ENCODE peak calls at places on chromosomes 3 and 15, in eight cellular contexts. G, W, P, A, U, M, L and S are unnamed samples.

GRCh38 chr3:13507791-13508339 is 27.8 kb downstream of the HDAC11 start:
- DNase-seq in G (no peak), W (no peak), P (no peak), A (no peak), U (peak), M (peak), L (no peak), S (peak)

GRCh38 chr15:68618339-68619302 is 39.8 kb downstream of the CORO2B start:
- DNase-seq in G (no peak), W (no peak), P (no peak), A (no peak), U (no peak), M (no peak), L (no peak), S (peak)

GRCh38 chr3:132543016-132543739 is 53.9 kb upstream of the ACKR4 start:
- DNase-seq in G (peak), W (peak), P (no peak), A (peak), U (no peak), M (no peak), L (no peak), S (peak)

GRCh38 chr3:16086690-16087089 is 87.8 kb upstream of the GALNT15 start:
- DNase-seq in G (no peak), W (no peak), P (no peak), A (no peak), U (no peak), M (no peak), L (no peak), S (no peak)

GRCh38 chr15:82850242-82850591 is 40.8 kb downstream of the WHAMM start:
- DNase-seq in G (no peak), W (no peak), P (no peak), A (no peak), U (peak), M (peak), L (no peak), S (peak)

GRCh38 chr3:68090571-68090970 is 436.2 kb upstream of the SUCLG2 start:
- DNase-seq in G (no peak), W (no peak), P (no peak), A (no peak), U (no peak), M (no peak), L (no peak), S (no peak)

GRCh38 chr3:138862924-138863775 is 28.4 kb upstream of the PIK3CB start:
- DNase-seq in G (peak), W (no peak), P (peak), A (peak), U (peak), M (no peak), L (no peak), S (peak)

GRCh38 chr3:140370686-140371085 is 307.2 kb upstream of the TRIM42 start:
- DNase-seq in G (no peak), W (no peak), P (no peak), A (no peak), U (no peak), M (no peak), L (no peak), S (no peak)

GRCh38 chr15:26935322-26935721 is 35.7 kb upstream of the GABRG3 start:
- DNase-seq in G (no peak), W (no peak), P (no peak), A (no peak), U (no peak), M (no peak), L (no peak), S (no peak)

GRCh38 chr3:132535575-132536441 is 61.3 kb upstream of the ACKR4 start:
- DNase-seq in G (peak), W (peak), P (peak), A (peak), U (peak), M (peak), L (peak), S (peak)

GRCh38 chr3:414063-414462 is 217.5 kb downstream of the CHL1 start:
- DNase-seq in G (no peak), W (no peak), P (peak), A (no peak), U (peak), M (no peak), L (no peak), S (peak)

GRCh38 chr3:16060358-16060852 is 114.1 kb upstream of the GALNT15 start:
- DNase-seq in G (peak), W (no peak), P (peak), A (peak), U (no peak), M (no peak), L (peak), S (peak)

GRCh38 chr3:144053121-144053520 is 81.5 kb downstream of the DIPK2A start:
- DNase-seq in G (no peak), W (no peak), P (no peak), A (no peak), U (no peak), M (no peak), L (no peak), S (peak)

GRCh38 chr15:81326466-81327212 is 2.7 kb upstream of the STARD5 start:
- DNase-seq in G (no peak), W (no peak), P (no peak), A (no peak), U (no peak), M (no peak), L (no peak), S (peak)

GRCh38 chr3:13273604-13274105 is 146.5 kb downstream of the NUP210 start:
- DNase-seq in G (no peak), W (no peak), P (no peak), A (no peak), U (no peak), M (no peak), L (no peak), S (no peak)

GRCh38 chr3:33439421-33440327 is 531 bp downstream of the UBP1 start:
- DNase-seq in G (no peak), W (no peak), P (peak), A (peak), U (peak), M (peak), L (no peak), S (peak)

GRCh38 chr3:47007001-47007400 is 27.5 kb downstream of the NBEAL2 start:
- DNase-seq in G (no peak), W (no peak), P (no peak), A (no peak), U (no peak), M (peak), L (no peak), S (no peak)

GRCh38 chr3:11200679-11200952 is 46.3 kb downstream of the HRH1 start:
- DNase-seq in G (no peak), W (no peak), P (no peak), A (no peak), U (no peak), M (no peak), L (no peak), S (peak)

GRCh38 chr15:90031231-90031791 is 30.2 kb downstream of the ZNF710 start:
- DNase-seq in G (no peak), W (peak), P (no peak), A (no peak), U (no peak), M (no peak), L (no peak), S (peak)

GRCh38 chr3:101544181-101544850 is 17.4 kb upstream of the TRMT10C start:
- DNase-seq in G (no peak), W (no peak), P (no peak), A (no peak), U (no peak), M (no peak), L (no peak), S (no peak)

GRCh38 chr15:92654662-92655061 is 913 bp downstream of the FAM174B start:
- DNase-seq in G (no peak), W (no peak), P (no peak), A (no peak), U (no peak), M (no peak), L (no peak), S (no peak)

GRCh38 chr3:82376883-82377282 is 615.4 kb upstream of the GBE1 start:
- DNase-seq in G (peak), W (no peak), P (no peak), A (no peak), U (no peak), M (no peak), L (no peak), S (no peak)

GRCh38 chr3:138899592-138899991 is 47.3 kb downstream of the FOXL2 start:
- DNase-seq in G (no peak), W (no peak), P (no peak), A (no peak), U (no peak), M (no peak), L (no peak), S (no peak)

GRCh38 chr3:143302638-143303171 is 183.1 kb downstream of the CHST2 start:
- DNase-seq in G (no peak), W (no peak), P (no peak), A (no peak), U (no peak), M (no peak), L (no peak), S (peak)

GRCh38 chr3:183044547-183045229 is 54.6 kb downstream of the MCCC1 start:
- DNase-seq in G (no peak), W (peak), P (no peak), A (no peak), U (no peak), M (no peak), L (no peak), S (no peak)

GRCh38 chr15:100090411-100090810 is 251.4 kb downstream of the ADAMTS17 start:
- DNase-seq in G (no peak), W (no peak), P (no peak), A (no peak), U (no peak), M (no peak), L (no peak), S (no peak)

GRCh38 chr3:29453278-29453961 is 172.5 kb downstream of the RBMS3 start:
- DNase-seq in G (no peak), W (no peak), P (no peak), A (no peak), U (no peak), M (peak), L (no peak), S (no peak)

GRCh38 chr3:17070560-17070959 is 185.8 kb downstream of the PLCL2 start:
- DNase-seq in G (no peak), W (no peak), P (peak), A (no peak), U (no peak), M (no peak), L (no peak), S (peak)

GRCh38 chr3:46361408-46362283 is 7.7 kb downstream of the CCR2 start:
- DNase-seq in G (no peak), W (no peak), P (no peak), A (no peak), U (no peak), M (no peak), L (no peak), S (no peak)

GRCh38 chr3:187130346-187131066 is 8.8 kb downstream of the RPL39L start:
- DNase-seq in G (no peak), W (no peak), P (no peak), A (no peak), U (no peak), M (no peak), L (no peak), S (peak)

GRCh38 chr15:101045236-101045646 is 126.1 kb downstream of the LRRK1 start:
- DNase-seq in G (no peak), W (no peak), P (no peak), A (no peak), U (no peak), M (no peak), L (no peak), S (peak)

GRCh38 chr3:40043444-40043755 is 234.0 kb downstream of the MYRIP start:
- DNase-seq in G (no peak), W (no peak), P (no peak), A (no peak), U (no peak), M (peak), L (no peak), S (no peak)

GRCh38 chr3:123096701-123097100 is 29.9 kb downstream of the PDIA5 start:
- DNase-seq in G (no peak), W (no peak), P (no peak), A (no peak), U (no peak), M (peak), L (no peak), S (peak)

GRCh38 chr15:34584321-34584668 is 844 bp upstream of the GOLGA8B start:
- DNase-seq in G (no peak), W (no peak), P (no peak), A (no peak), U (peak), M (no peak), L (no peak), S (no peak)

GRCh38 chr15:38134252-38134651 is 118.4 kb upstream of the SPRED1 start:
- DNase-seq in G (no peak), W (no peak), P (no peak), A (no peak), U (no peak), M (no peak), L (no peak), S (no peak)
- TF ChIP-seq RAD21 in G (no peak), W (no peak), P (no peak), A (no peak), U (no peak), M (no peak), L (no peak), S (no peak)

GRCh38 chr3:57226156-57226555 is 1.4 kb upstream of the APPL1 start:
- DNase-seq in G (no peak), W (no peak), P (no peak), A (no peak), U (no peak), M (no peak), L (no peak), S (no peak)

GRCh38 chr3:57227930-57228733 is 603 bp downstream of the APPL1 start:
- DNase-seq in G (no peak), W (no peak), P (peak), A (no peak), U (peak), M (peak), L (no peak), S (peak)

GRCh38 chr3:57230006-57230405 is 2.5 kb downstream of the APPL1 start:
- DNase-seq in G (no peak), W (no peak), P (no peak), A (no peak), U (no peak), M (no peak), L (no peak), S (no peak)

GRCh38 chr3:57227204-57227929 is at the start of gene APPL1:
- DNase-seq in G (peak), W (peak), P (peak), A (peak), U (peak), M (peak), L (peak), S (peak)

GRCh38 chr3:57228734-57229505 is 1.4 kb downstream of the APPL1 start:
- DNase-seq in G (no peak), W (no peak), P (no peak), A (no peak), U (no peak), M (no peak), L (no peak), S (peak)
- H3K4me2 ChIP-seq in G (peak), W (peak), P (peak), A (peak), U (peak), M (peak), L (peak), S (peak)

DNA sequence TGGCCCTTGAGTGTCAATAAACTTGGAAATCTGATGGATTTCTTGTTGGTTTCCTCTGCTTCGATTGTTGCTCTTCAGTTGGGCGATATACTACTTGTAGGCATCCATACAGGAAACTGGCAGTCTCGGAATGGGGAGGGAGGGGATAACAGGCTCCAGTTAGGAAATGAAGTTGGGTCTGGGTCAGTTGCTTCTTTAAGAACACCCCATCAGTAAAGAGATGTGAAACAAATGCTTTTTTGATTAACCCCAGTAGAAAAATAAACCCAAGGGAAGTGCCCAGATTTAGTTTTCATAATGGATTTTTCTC is 681 bp downstream of the CHMP2B start:
- DNase-seq in G (no peak), W (no peak), P (no peak), A (peak), U (no peak), M (no peak), L (no peak), S (peak)
- TF ChIP-seq RAD21 in G (no peak), W (no peak), P (no peak), A (no peak), U (no peak), M (no peak), L (no peak), S (no peak)

GRCh38 chr3:149385617-149386298 is 8.3 kb upstream of the TM4SF1 start:
- DNase-seq in G (no peak), W (no peak), P (no peak), A (peak), U (no peak), M (no peak), L (no peak), S (no peak)
- H3K4me2 ChIP-seq in G (peak), W (no peak), P (peak), A (peak), U (no peak), M (peak), L (no peak), S (peak)